ENCODE peak calls at places on chromosome 16, in ten cellular contexts. One of them, this sample, is unnamed.

GRCh38 chr16:66176731-66177130 is 189.8 kb upstream of the CDH5 start:
- DNase-seq in HS-5: no peak
- DNase-seq in activated naive CD8-positive, alpha-beta T cell treated with anti-CD3 and anti-CD28 coated beads, Interleukin-2, amount 50 U/mL, for 24 hours: no peak
- DNase-seq in fibroblast of the aortic adventitia: no peak
- DNase-seq in breast epithelium: no peak
- DNase-seq in GM04504: no peak
- DNase-seq in ELR: no peak
- DNase-seq in GM13976: no peak
- DNase-seq in GM10248: no peak
- DNase-seq in hypothalamus: no peak
- DNase-seq in this sample: no peak

GRCh38 chr16:1903845-1904820 is 14.1 kb downstream of the HS3ST6 start:
- DNase-seq in HS-5: no peak
- DNase-seq in activated naive CD8-positive, alpha-beta T cell treated with anti-CD3 and anti-CD28 coated beads, Interleukin-2, amount 50 U/mL, for 24 hours: no peak
- DNase-seq in fibroblast of the aortic adventitia: peak
- DNase-seq in breast epithelium: no peak
- DNase-seq in GM04504: no peak
- DNase-seq in ELR: no peak
- DNase-seq in GM13976: no peak
- DNase-seq in GM10248: no peak
- DNase-seq in hypothalamus: no peak
- DNase-seq in this sample: no peak

GRCh38 chr16:58021661-58022551 is 3.6 kb upstream of the MMP15 start:
- DNase-seq in HS-5: peak
- DNase-seq in activated naive CD8-positive, alpha-beta T cell treated with anti-CD3 and anti-CD28 coated beads, Interleukin-2, amount 50 U/mL, for 24 hours: no peak
- DNase-seq in fibroblast of the aortic adventitia: peak
- DNase-seq in breast epithelium: no peak
- DNase-seq in GM04504: no peak
- DNase-seq in ELR: peak
- DNase-seq in GM13976: no peak
- DNase-seq in GM10248: no peak
- DNase-seq in hypothalamus: no peak
- DNase-seq in this sample: peak

GRCh38 chr16:397736-398332 is 835 bp downstream of the NME4 start:
- DNase-seq in HS-5: no peak
- DNase-seq in activated naive CD8-positive, alpha-beta T cell treated with anti-CD3 and anti-CD28 coated beads, Interleukin-2, amount 50 U/mL, for 24 hours: no peak
- DNase-seq in fibroblast of the aortic adventitia: peak
- DNase-seq in breast epithelium: peak
- DNase-seq in GM04504: peak
- DNase-seq in ELR: peak
- DNase-seq in GM13976: peak
- DNase-seq in GM10248: peak
- DNase-seq in hypothalamus: peak
- DNase-seq in this sample: peak

GRCh38 chr16:84368327-84368996 is at the start of gene ATP2C2:
- DNase-seq in HS-5: no peak
- DNase-seq in activated naive CD8-positive, alpha-beta T cell treated with anti-CD3 and anti-CD28 coated beads, Interleukin-2, amount 50 U/mL, for 24 hours: no peak
- DNase-seq in fibroblast of the aortic adventitia: no peak
- DNase-seq in breast epithelium: peak
- DNase-seq in GM04504: no peak
- DNase-seq in ELR: no peak
- DNase-seq in GM13976: no peak
- DNase-seq in GM10248: no peak
- DNase-seq in hypothalamus: no peak
- DNase-seq in this sample: peak

GRCh38 chr16:3454631-3455147 is 11.2 kb downstream of the NAA60 start:
- DNase-seq in HS-5: no peak
- DNase-seq in activated naive CD8-positive, alpha-beta T cell treated with anti-CD3 and anti-CD28 coated beads, Interleukin-2, amount 50 U/mL, for 24 hours: no peak
- DNase-seq in fibroblast of the aortic adventitia: no peak
- DNase-seq in breast epithelium: no peak
- DNase-seq in GM04504: no peak
- DNase-seq in ELR: no peak
- DNase-seq in GM13976: no peak
- DNase-seq in GM10248: no peak
- DNase-seq in hypothalamus: no peak
- DNase-seq in this sample: no peak

GRCh38 chr16:83744521-83744981 is 63.2 kb upstream of the HSBP1 start:
- DNase-seq in HS-5: no peak
- DNase-seq in activated naive CD8-positive, alpha-beta T cell treated with anti-CD3 and anti-CD28 coated beads, Interleukin-2, amount 50 U/mL, for 24 hours: no peak
- DNase-seq in fibroblast of the aortic adventitia: no peak
- DNase-seq in breast epithelium: peak
- DNase-seq in GM04504: peak
- DNase-seq in ELR: peak
- DNase-seq in GM13976: peak
- DNase-seq in GM10248: peak
- DNase-seq in hypothalamus: no peak
- DNase-seq in this sample: peak

GRCh38 chr16:55077231-55077630 is 146.6 kb downstream of the IRX5 start:
- DNase-seq in HS-5: no peak
- DNase-seq in activated naive CD8-positive, alpha-beta T cell treated with anti-CD3 and anti-CD28 coated beads, Interleukin-2, amount 50 U/mL, for 24 hours: no peak
- DNase-seq in fibroblast of the aortic adventitia: no peak
- DNase-seq in breast epithelium: no peak
- DNase-seq in GM04504: no peak
- DNase-seq in ELR: no peak
- DNase-seq in GM13976: no peak
- DNase-seq in GM10248: no peak
- DNase-seq in hypothalamus: no peak
- DNase-seq in this sample: no peak

GRCh38 chr16:29675811-29676643 is 3.0 kb upstream of the QPRT start:
- DNase-seq in HS-5: no peak
- DNase-seq in activated naive CD8-positive, alpha-beta T cell treated with anti-CD3 and anti-CD28 coated beads, Interleukin-2, amount 50 U/mL, for 24 hours: no peak
- DNase-seq in fibroblast of the aortic adventitia: no peak
- DNase-seq in breast epithelium: no peak
- DNase-seq in GM04504: no peak
- DNase-seq in ELR: peak
- DNase-seq in GM13976: peak
- DNase-seq in GM10248: no peak
- DNase-seq in hypothalamus: no peak
- DNase-seq in this sample: peak

GRCh38 chr16:31467151-31467550 is 4.8 kb upstream of the TGFB1I1 start:
- DNase-seq in HS-5: no peak
- DNase-seq in activated naive CD8-positive, alpha-beta T cell treated with anti-CD3 and anti-CD28 coated beads, Interleukin-2, amount 50 U/mL, for 24 hours: no peak
- DNase-seq in fibroblast of the aortic adventitia: no peak
- DNase-seq in breast epithelium: no peak
- DNase-seq in GM04504: no peak
- DNase-seq in ELR: peak
- DNase-seq in GM13976: no peak
- DNase-seq in GM10248: no peak
- DNase-seq in hypothalamus: no peak
- DNase-seq in this sample: no peak

GRCh38 chr16:48405153-48405552 is 19.9 kb upstream of the SIAH1 start:
- DNase-seq in HS-5: no peak
- DNase-seq in activated naive CD8-positive, alpha-beta T cell treated with anti-CD3 and anti-CD28 coated beads, Interleukin-2, amount 50 U/mL, for 24 hours: no peak
- DNase-seq in fibroblast of the aortic adventitia: no peak
- DNase-seq in breast epithelium: no peak
- DNase-seq in GM04504: no peak
- DNase-seq in ELR: no peak
- DNase-seq in GM13976: no peak
- DNase-seq in GM10248: no peak
- DNase-seq in hypothalamus: no peak
- DNase-seq in this sample: no peak

GRCh38 chr16:2211923-2212347 is 1.3 kb upstream of the BRICD5 start:
- DNase-seq in HS-5: no peak
- DNase-seq in activated naive CD8-positive, alpha-beta T cell treated with anti-CD3 and anti-CD28 coated beads, Interleukin-2, amount 50 U/mL, for 24 hours: no peak
- DNase-seq in fibroblast of the aortic adventitia: no peak
- DNase-seq in breast epithelium: no peak
- DNase-seq in GM04504: no peak
- DNase-seq in ELR: no peak
- DNase-seq in GM13976: no peak
- DNase-seq in GM10248: no peak
- DNase-seq in hypothalamus: no peak
- DNase-seq in this sample: no peak

GRCh38 chr16:4613636-4614570 is 785 bp downstream of the UBALD1 start:
- DNase-seq in HS-5: no peak
- DNase-seq in activated naive CD8-positive, alpha-beta T cell treated with anti-CD3 and anti-CD28 coated beads, Interleukin-2, amount 50 U/mL, for 24 hours: peak
- DNase-seq in fibroblast of the aortic adventitia: peak
- DNase-seq in breast epithelium: no peak
- DNase-seq in GM04504: no peak
- DNase-seq in ELR: peak
- DNase-seq in GM13976: peak
- DNase-seq in GM10248: peak
- DNase-seq in hypothalamus: no peak
- DNase-seq in this sample: peak

This sample was measured in mesendoderm.